ENCODE peak calls at places on chromosomes 1 and 21, in ten cellular contexts. V is AG10803; H is CD8-positive, alpha-beta memory T cell; D is AG04449; B is heart right ventricle; E is iPS DF 6.9; S is mucosa of descending colon; A is IMR-90; I is psoas muscle; M is effector memory CD4-positive, alpha-beta T cell. J is an unnamed sample.

GRCh38 chr1:46520063-46520911 is 30.7 kb downstream of the DMBX1 start:
- DNase-seq in V (peak; percentile 77), D (no peak), H (no peak), B (no peak), I (no peak), S (no peak), A (peak; percentile 75), M (no peak), E (no peak), J (no peak)

GRCh38 chr1:169348356-169349036 is 19.1 kb downstream of the NME7 start:
- DNase-seq in E (peak; percentile 18), I (no peak), D (no peak), M (no peak), H (no peak), A (peak; percentile 68), B (peak; percentile 19), V (peak; percentile 52), S (no peak), J (peak; percentile 12)

GRCh38 chr1:181113061-181113695 is 24.7 kb downstream of the IER5 start:
- DNase-seq in A (peak; percentile 77), M (no peak), B (no peak), E (no peak), D (no peak), I (no peak), H (no peak), S (no peak), V (no peak), J (no peak)

GRCh38 chr1:57345916-57346315 is 77.9 kb downstream of the DAB1 start:
- DNase-seq in S (no peak), I (no peak), A (no peak), H (no peak), B (no peak), D (no peak), M (no peak), V (no peak), E (no peak), J (no peak)

GRCh38 chr1:39115271-39116110 is 89.0 kb upstream of the MACF1 start:
- DNase-seq in S (no peak), D (no peak), V (peak; percentile 72), B (no peak), M (no peak), H (no peak), I (no peak), E (no peak), A (peak; percentile 88), J (no peak)

GRCh38 chr1:109786531-109787021 is 22.9 kb upstream of the EPS8L3 start:
- DNase-seq in V (no peak), B (no peak), E (no peak), D (no peak), I (no peak), M (no peak), S (peak; percentile 71), H (no peak), A (no peak), J (no peak)

GRCh38 chr1:9118186-9118585 is 10.7 kb downstream of the GPR157 start:
- DNase-seq in D (no peak), M (no peak), A (no peak), I (no peak), S (no peak), E (no peak), V (no peak), B (no peak), H (no peak), J (no peak)

GRCh38 chr1:168631671-168632400 is 55.4 kb downstream of the XCL1 start:
- DNase-seq in A (no peak), H (no peak), S (no peak), D (no peak), V (no peak), M (no peak), E (no peak), I (no peak), B (no peak), J (no peak)

GRCh38 chr1:241640867-241641542 is 836 bp upstream of the CHML start:
- DNase-seq in I (no peak), B (no peak), S (peak; percentile 45), V (no peak), D (no peak), E (no peak), H (no peak), A (no peak), M (no peak), J (no peak)

GRCh38 chr1:25650219-25650576 is 33.6 kb downstream of the MAN1C1 start:
- DNase-seq in S (no peak), B (no peak), E (no peak), H (no peak), D (no peak), I (no peak), M (no peak), V (no peak), A (no peak), J (no peak)

GRCh38 chr21:42302292-42302650 is 12.9 kb downstream of the TFF3 start:
- DNase-seq in S (no peak), D (no peak), M (no peak), I (no peak), E (no peak), B (no peak), H (no peak), A (no peak), V (no peak), J (no peak)

GRCh38 chr1:235014756-235015155 is 113.9 kb downstream of the TOMM20 start:
- DNase-seq in A (no peak), I (no peak), V (no peak), D (no peak), H (no peak), E (no peak), B (no peak), S (no peak), M (no peak), J (no peak)

GRCh38 chr1:61162513-61163274 is 80.3 kb downstream of the NFIA start:
- DNase-seq in M (no peak), I (no peak), B (no peak), V (no peak), S (no peak), H (no peak), D (no peak), E (no peak), A (peak; percentile 32), J (no peak)

GRCh38 chr1:110424699-110425098 is 17.2 kb upstream of the LAMTOR5 start:
- DNase-seq in D (no peak), V (no peak), A (no peak), E (no peak), H (no peak), I (no peak), B (no peak), S (no peak), M (no peak), J (no peak)

GRCh38 chr1:44652445-44653106 is 21.7 kb downstream of the TMEM53 start:
- DNase-seq in D (no peak), I (peak; percentile 79), B (peak; percentile 64), A (peak; percentile 42), H (peak; percentile 67), S (peak; percentile 87), M (peak; percentile 48), V (peak; percentile 48), E (peak; percentile 85), J (peak; percentile 63)

DNA sequence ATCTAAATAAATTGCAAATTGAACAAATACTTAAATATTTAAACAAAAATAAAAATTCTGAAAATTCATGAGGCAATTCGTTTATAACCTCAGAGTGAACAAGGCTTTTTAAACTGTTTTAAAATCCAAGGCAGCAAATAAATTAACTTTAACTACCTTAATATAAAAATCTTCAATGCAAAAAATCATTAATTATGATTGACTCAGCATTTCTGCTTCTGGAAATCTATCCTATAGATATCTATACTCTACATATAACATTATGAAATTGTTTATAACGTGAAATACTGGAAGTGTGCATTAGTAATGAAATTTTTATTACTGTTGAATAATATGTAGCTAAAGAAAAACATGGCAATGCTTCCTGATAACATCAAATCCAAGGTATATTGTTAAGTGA is 92.4 kb downstream of the ADAMTS1 start:
- DNase-seq in S (no peak), I (no peak), B (no peak), D (no peak), H (no peak), M (no peak), A (no peak), E (no peak), V (no peak), J (no peak)
- H3K4me3 ChIP-seq in S (no peak overlapping the region), I (no peak overlapping the region), B (no peak overlapping the region), D (no peak overlapping the region), H (no peak overlapping the region), M (no peak overlapping the region), A (no peak overlapping the region), E (no peak overlapping the region), V (no peak overlapping the region), J (no peak overlapping the region)

GRCh38 chr1:101300916-101301315 is 64.1 kb downstream of the S1PR1 start:
- DNase-seq in S (no peak), V (no peak), A (no peak), M (no peak), D (no peak), I (no peak), H (no peak), E (no peak), B (no peak), J (no peak)
- H3K4me3 ChIP-seq in S (no peak overlapping the region), V (no peak overlapping the region), A (no peak overlapping the region), M (no peak overlapping the region), D (no peak overlapping the region), I (no peak overlapping the region), H (no peak overlapping the region), E (no peak overlapping the region), B (no peak overlapping the region), J (no peak overlapping the region)

GRCh38 chr1:220119043-220119512 is 25.1 kb downstream of the IARS2 start:
- DNase-seq in A (peak; percentile 21), I (no peak), B (no peak), S (no peak), D (no peak), H (no peak), V (no peak), M (no peak), E (no peak), J (no peak)
- H3K4me3 ChIP-seq in A (no peak overlapping the region), I (no peak overlapping the region), B (no peak overlapping the region), S (no peak overlapping the region), D (no peak overlapping the region), H (no peak overlapping the region), V (no peak overlapping the region), M (no peak overlapping the region), E (no peak overlapping the region), J (no peak overlapping the region)

GRCh38 chr1:20730690-20731056 is 1.8 kb downstream of the SH2D5 start:
- DNase-seq in A (no peak), I (no peak), D (no peak), V (no peak), M (no peak), B (no peak), S (no peak), E (no peak), H (no peak), J (no peak)

GRCh38 chr1:20731057-20731991 is 1.2 kb downstream of the SH2D5 start:
- DNase-seq in H (no peak), A (no peak), M (no peak), S (no peak), D (no peak), V (no peak), E (no peak), I (no peak), B (no peak), J (no peak)

GRCh38 chr1:20729155-20729931 is 3.2 kb downstream of the SH2D5 start:
- DNase-seq in M (no peak), H (no peak), A (no peak), I (no peak), S (no peak), B (no peak), E (no peak), V (no peak), D (no peak), J (no peak)

GRCh38 chr1:20728371-20729154 is 3.9 kb downstream of the SH2D5 start:
- DNase-seq in M (no peak), B (no peak), I (no peak), D (no peak), S (no peak), A (no peak), V (no peak), E (no peak), H (no peak), J (no peak)

GRCh38 chr1:20729990-20730689 is 2.4 kb downstream of the SH2D5 start:
- DNase-seq in H (no peak), V (no peak), I (no peak), M (no peak), S (no peak), A (no peak), D (no peak), B (no peak), E (no peak), J (no peak)
- H3K4me3 ChIP-seq in H (no peak overlapping the region), V (no peak overlapping the region), I (no peak overlapping the region), M (no peak overlapping the region), S (no peak overlapping the region), A (no peak overlapping the region), D (no peak overlapping the region), B (no peak overlapping the region), E (no peak overlapping the region), J (no peak overlapping the region)

J was measured in prostate gland.